ENCODE peak calls at places on chromosomes 6 and 20, in nine cellular contexts. M is activated CD4-positive, CD25-positive, alpha-beta regulatory T cell; C is prostate gland; L is head of caudate nucleus; E is right lobe of liver; Q is PC-9; W is GM23338; O is tibial artery; P is neuronal stem cell. X is an unnamed sample.

GRCh38 chr6:72976389-72976900 is 248.9 kb downstream of the KHDC1L start:
- DNase-seq in M (no peak), C (no peak), L (no peak), E (no peak), Q (no peak), W (no peak), O (no peak), P (no peak), X (no peak)

GRCh38 chr6:130778946-130779657 is 48.1 kb upstream of the SMLR1 start:
- DNase-seq in M (no peak), C (no peak), L (no peak), E (no peak), Q (no peak), W (no peak), O (no peak), P (no peak), X (no peak)

GRCh38 chr6:109490708-109491107 is 7.7 kb upstream of the ZBTB24 start:
- DNase-seq in M (no peak), C (no peak), L (no peak), E (no peak), Q (no peak), W (peak; percentile 13), O (no peak), P (no peak), X (no peak)

GRCh38 chr6:66496659-66497058 is 789.6 kb upstream of the EYS start:
- DNase-seq in M (no peak), C (no peak), L (no peak), E (no peak), Q (no peak), W (peak; percentile 75), O (no peak), P (no peak), X (no peak)

GRCh38 chr20:438581-439469 is 23.5 kb downstream of the TBC1D20 start:
- DNase-seq in M (peak; percentile 20), C (no peak), L (no peak), E (no peak), Q (no peak), W (no peak), O (no peak), P (no peak), X (no peak)

GRCh38 chr6:133241088-133241900 is at the start of gene EYA4:
- DNase-seq in M (no peak), C (no peak), L (peak; percentile 31), E (no peak), Q (peak; percentile 57), W (peak; percentile 69), O (no peak), P (peak; percentile 59), X (peak; percentile 58)

GRCh38 chr6:68724054-68724453 is 89.0 kb downstream of the ADGRB3 start:
- DNase-seq in M (no peak), C (no peak), L (no peak), E (no peak), Q (no peak), W (no peak), O (no peak), P (no peak), X (no peak)

GRCh38 chr6:157148391-157149323 is 174.7 kb downstream of the TMEM242 start:
- DNase-seq in M (no peak), C (peak; percentile 76), L (peak; percentile 78), E (no peak), Q (peak; percentile 76), W (no peak), O (peak; percentile 88), P (no peak), X (no peak)

GRCh38 chr6:152267967-152268845 is 369.0 kb downstream of the SYNE1 start:
- DNase-seq in M (no peak), C (no peak), L (no peak), E (no peak), Q (peak; percentile 12), W (peak; percentile 74), O (no peak), P (peak; percentile 35), X (no peak)

GRCh38 chr6:141965016-141965545 is 167.6 kb upstream of the GJE1 start:
- DNase-seq in M (no peak), C (no peak), L (no peak), E (no peak), Q (no peak), W (no peak), O (no peak), P (no peak), X (no peak)

GRCh38 chr20:54234991-54235390 is 27.1 kb downstream of the PFDN4 start:
- DNase-seq in M (no peak), C (no peak), L (no peak), E (no peak), Q (no peak), W (no peak), O (no peak), P (no peak), X (no peak)

GRCh38 chr6:33207569-33208088 is 671 bp upstream of the RING1 start:
- DNase-seq in M (no peak), C (no peak), L (no peak), E (peak; percentile 59), Q (peak; percentile 38), W (peak; percentile 73), O (peak; percentile 78), P (no peak), X (peak; percentile 85)

GRCh38 chr20:33069706-33070105 is 9.7 kb upstream of the BPIFB4 start:
- DNase-seq in M (no peak), C (no peak), L (no peak), E (no peak), Q (no peak), W (no peak), O (no peak), P (no peak), X (no peak)

GRCh38 chr6:43934803-43935602 is 165.0 kb downstream of the VEGFA start:
- DNase-seq in M (no peak), C (no peak), L (no peak), E (peak; percentile 64), Q (no peak), W (no peak), O (peak; percentile 15), P (no peak), X (no peak)

GRCh38 chr6:155123520-155123919 is 128.4 kb downstream of the TIAM2 start:
- DNase-seq in M (no peak), C (no peak), L (no peak), E (no peak), Q (no peak), W (peak; percentile 27), O (no peak), P (no peak), X (no peak)

GRCh38 chr20:36462440-36463211 is 78.7 kb upstream of the MYL9 start:
- DNase-seq in M (no peak), C (peak; percentile 22), L (peak; percentile 55), E (no peak), Q (no peak), W (peak; percentile 54), O (peak; percentile 93), P (no peak), X (peak; percentile 78)

GRCh38 chr6:20583447-20583806 is 49.2 kb downstream of the CDKAL1 start:
- DNase-seq in M (no peak), C (no peak), L (no peak), E (no peak), Q (no peak), W (peak; percentile 28), O (no peak), P (no peak), X (no peak)

GRCh38 chr6:36592221-36592655 is 1.9 kb upstream of the SRSF3 start:
- DNase-seq in M (no peak), C (no peak), L (no peak), E (no peak), Q (no peak), W (no peak), O (peak; percentile 38), P (no peak), X (no peak)

GRCh38 chr6:34865107-34865506 is 22.7 kb downstream of the TAF11 start:
- DNase-seq in M (no peak), C (no peak), L (no peak), E (no peak), Q (no peak), W (no peak), O (no peak), P (no peak), X (no peak)

GRCh38 chr6:147322299-147323162 is 118.3 kb downstream of the STXBP5 start:
- DNase-seq in M (no peak), C (no peak), L (no peak), E (no peak), Q (no peak), W (no peak), O (no peak), P (no peak), X (no peak)

GRCh38 chr20:37518059-37518458 is 3.0 kb upstream of the NNAT start:
- DNase-seq in M (no peak), C (no peak), L (no peak), E (no peak), Q (no peak), W (no peak), O (no peak), P (no peak), X (no peak)

GRCh38 chr20:34222208-34222607 is 19.0 kb upstream of the ASIP start:
- DNase-seq in M (no peak), C (no peak), L (no peak), E (no peak), Q (no peak), W (no peak), O (no peak), P (no peak), X (no peak)

GRCh38 chr6:105898286-105898685 is 187.8 kb upstream of the PRDM1 start:
- DNase-seq in M (no peak), C (no peak), L (no peak), E (no peak), Q (no peak), W (no peak), O (no peak), P (no peak), X (no peak)

GRCh38 chr6:36657942-36658544 is 20.5 kb upstream of the CDKN1A start:
- DNase-seq in M (no peak), C (no peak), L (no peak), E (no peak), Q (no peak), W (no peak), O (no peak), P (no peak), X (no peak)

GRCh38 chr6:130575971-130576370 is 210.2 kb downstream of the TMEM200A start:
- DNase-seq in M (peak; percentile 1), C (no peak), L (no peak), E (no peak), Q (no peak), W (no peak), O (no peak), P (no peak), X (no peak)

GRCh38 chr20:36792422-36792821 is 18.9 kb upstream of the DSN1 start:
- DNase-seq in M (no peak), C (peak; percentile 31), L (no peak), E (no peak), Q (peak; percentile 85), W (peak; percentile 81), O (peak; percentile 80), P (peak; percentile 61), X (no peak)

GRCh38 chr20:54726687-54727086 is 251.3 kb downstream of the DOK5 start:
- DNase-seq in M (no peak), C (no peak), L (no peak), E (no peak), Q (no peak), W (no peak), O (no peak), P (no peak), X (no peak)

GRCh38 chr6:56890066-56890465 is 64.8 kb upstream of the BEND6 start:
- DNase-seq in M (no peak), C (no peak), L (no peak), E (no peak), Q (no peak), W (no peak), O (no peak), P (no peak), X (no peak)

GRCh38 chr6:106072501-106073140 is 13.5 kb upstream of the PRDM1 start:
- DNase-seq in M (no peak), C (no peak), L (no peak), E (no peak), Q (no peak), W (peak; percentile 54), O (no peak), P (no peak), X (no peak)

GRCh38 chr6:3323696-3324261 is 65.0 kb downstream of the PSMG4 start:
- DNase-seq in M (no peak), C (no peak), L (peak; percentile 31), E (no peak), Q (no peak), W (no peak), O (no peak), P (no peak), X (no peak)

GRCh38 chr6:138307352-138307751 is 70.4 kb upstream of the SMIM28 start:
- DNase-seq in M (no peak), C (peak; percentile 81), L (no peak), E (no peak), Q (peak; percentile 35), W (no peak), O (no peak), P (no peak), X (no peak)